ENCODE peak calls at places on chromosomes 7 and 10, in eight cellular contexts. P is left ventricle myocardium inferior, N is tibial artery, D is fibroblast of the aortic adventitia, T is H9, Z is GM20000, M is IMR-90, Q is left lung. F is an unnamed sample.

GRCh38 chr7:45089314-45089891 is 634 bp upstream of the NACAD start:
- DNase-seq in P (peak), N (peak), D (peak), T (peak), Z (peak), M (peak), Q (peak), F (peak)

GRCh38 chr7:149670288-149670687 is 103.1 kb downstream of the ZNF467 start:
- DNase-seq in P (peak), N (no peak), D (peak), T (no peak), Z (no peak), M (peak), Q (no peak), F (no peak)

GRCh38 chr10:59709472-59710125 is at the start of gene SLC16A9:
- DNase-seq in P (peak), N (peak), D (peak), T (peak), Z (peak), M (peak), Q (peak), F (peak)

GRCh38 chr10:78415111-78415510 is 381.4 kb downstream of the RPS24 start:
- DNase-seq in P (no peak), N (peak), D (no peak), T (peak), Z (no peak), M (no peak), Q (no peak), F (no peak)

GRCh38 chr10:934746-935406 is 3.4 kb upstream of the LARP4B start:
- DNase-seq in P (no peak), N (no peak), D (no peak), T (no peak), Z (no peak), M (no peak), Q (no peak), F (no peak)

GRCh38 chr7:80890391-80890790 is 28.5 kb downstream of the SEMA3C start:
- DNase-seq in P (no peak), N (no peak), D (no peak), T (no peak), Z (no peak), M (peak), Q (no peak), F (no peak)

GRCh38 chr7:124764071-124764846 is 1.3 kb downstream of the GPR37 start:
- DNase-seq in P (no peak), N (no peak), D (no peak), T (no peak), Z (no peak), M (peak), Q (no peak), F (no peak)

GRCh38 chr10:90930971-90931841 is 10.3 kb upstream of the ANKRD1 start:
- DNase-seq in P (peak), N (peak), D (peak), T (peak), Z (no peak), M (peak), Q (peak), F (peak)

GRCh38 chr7:54831644-54832095 is 72.7 kb upstream of the SEC61G start:
- DNase-seq in P (no peak), N (no peak), D (no peak), T (no peak), Z (no peak), M (no peak), Q (no peak), F (no peak)

GRCh38 chr10:13993169-13993568 is 337.6 kb downstream of the FRMD4A start:
- DNase-seq in P (no peak), N (no peak), D (peak), T (no peak), Z (no peak), M (peak), Q (no peak), F (no peak)

GRCh38 chr7:3943265-3943664 is 642.2 kb downstream of the SDK1 start:
- DNase-seq in P (no peak), N (no peak), D (no peak), T (no peak), Z (no peak), M (no peak), Q (no peak), F (no peak)

GRCh38 chr10:28679941-28680752 is 2.8 kb downstream of the BAMBI start:
- DNase-seq in P (no peak), N (no peak), D (peak), T (no peak), Z (no peak), M (no peak), Q (no peak), F (peak)

GRCh38 chr10:124369986-124370385 is 48.7 kb downstream of the OAT start:
- DNase-seq in P (no peak), N (no peak), D (no peak), T (no peak), Z (no peak), M (no peak), Q (no peak), F (no peak)

DNA sequence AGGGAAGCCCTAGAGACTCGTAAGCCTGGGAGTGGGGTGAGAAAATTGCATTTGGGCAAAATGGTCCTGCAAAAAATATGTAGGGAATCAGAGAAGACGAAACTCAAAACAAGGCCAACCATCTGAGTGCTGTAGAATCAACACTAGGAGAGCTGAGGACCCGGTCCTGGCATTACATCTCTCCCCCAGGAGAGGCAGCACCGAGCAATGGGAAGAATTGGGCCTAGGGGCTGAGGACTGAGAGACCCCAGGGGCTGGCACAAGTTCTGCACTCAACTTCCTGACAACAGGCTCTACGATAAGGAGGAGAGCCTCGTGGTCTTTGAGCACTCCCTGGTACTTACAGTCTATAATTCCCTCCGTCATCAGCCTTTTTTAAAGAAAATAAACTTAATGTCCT is 47.6 kb downstream of the BPGM start:
- DNase-seq in P (no peak), N (no peak), D (no peak), T (peak), Z (no peak), M (no peak), Q (no peak), F (no peak)
- TF ChIP-seq CTCF in P (no peak), N (peak), D (peak), T (peak), Z (peak), M (peak), Q (no peak), F (peak)

GRCh38 chr10:125370578-125370977 is 210.2 kb upstream of the CTBP2 start:
- DNase-seq in P (no peak), N (no peak), D (no peak), T (peak), Z (no peak), M (no peak), Q (no peak), F (no peak)
- TF ChIP-seq CTCF in P (no peak), N (no peak), D (no peak), T (peak), Z (no peak), M (no peak), Q (no peak), F (no peak)

GRCh38 chr7:159000859-159001435 is 143.7 kb downstream of the VIPR2 start:
- DNase-seq in P (no peak), N (no peak), D (no peak), T (peak), Z (no peak), M (no peak), Q (no peak), F (no peak)
- TF ChIP-seq CTCF in P (no peak), N (no peak), D (no peak), T (peak), Z (no peak), M (no peak), Q (no peak), F (no peak)

DNA sequence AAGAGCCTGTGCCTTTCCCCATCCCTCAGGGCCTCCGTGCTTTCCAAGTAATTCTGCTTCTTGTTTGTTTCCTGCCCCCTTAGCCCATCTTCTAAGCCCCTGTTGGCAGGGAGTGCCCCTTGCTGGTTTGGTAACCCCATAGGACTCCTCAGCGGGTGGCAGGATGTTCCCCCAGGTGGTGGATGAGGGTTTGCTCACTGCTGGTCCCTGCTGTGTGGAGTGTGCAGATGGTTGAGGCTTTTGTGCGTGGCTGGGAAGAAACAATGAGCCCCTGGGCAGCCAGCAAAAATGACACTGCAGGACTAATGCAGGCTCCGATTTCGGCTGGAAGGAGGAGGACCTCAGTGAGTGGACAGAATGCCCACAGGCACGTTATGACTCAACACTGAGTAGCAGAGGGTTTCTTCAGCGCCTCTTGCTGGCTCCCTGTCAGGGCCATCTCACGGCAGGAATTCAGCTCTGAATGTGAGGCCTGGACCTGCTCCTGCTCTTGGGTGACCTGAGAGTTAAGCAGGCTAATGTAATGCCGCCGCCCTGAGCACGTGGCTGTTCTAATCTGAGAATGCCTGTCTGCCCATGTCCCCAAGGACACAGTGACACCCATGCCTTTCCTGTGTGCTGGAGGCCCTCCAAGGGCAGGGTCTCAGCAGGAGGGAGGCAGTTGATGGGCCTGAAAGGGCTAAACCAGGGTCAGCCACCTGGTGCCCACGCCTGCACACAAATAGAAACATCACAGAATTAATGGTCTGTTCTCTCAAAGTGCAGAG is 16.6 kb downstream of the BAG3 start:
- DNase-seq in P (peak), N (peak), D (peak), T (no peak), Z (no peak), M (peak), Q (peak), F (peak)
- TF ChIP-seq CTCF in P (no peak), N (no peak), D (peak), T (no peak), Z (no peak), M (peak), Q (no peak), F (no peak)

GRCh38 chr10:97539523-97540200 is 32.9 kb upstream of the ANKRD2 start:
- DNase-seq in P (no peak), N (no peak), D (peak), T (peak), Z (no peak), M (peak), Q (peak), F (peak)
- TF ChIP-seq CTCF in P (peak), N (no peak), D (peak), T (peak), Z (no peak), M (peak), Q (no peak), F (no peak)

GRCh38 chr7:143395187-143396149 is 13.2 kb downstream of the EPHA1 start:
- DNase-seq in P (no peak), N (peak), D (no peak), T (peak), Z (no peak), M (no peak), Q (no peak), F (no peak)
- TF ChIP-seq CTCF in P (no peak), N (no peak), D (no peak), T (peak), Z (no peak), M (peak), Q (peak), F (no peak)

GRCh38 chr7:114273218-114273617 is 141.4 kb upstream of the FOXP2 start:
- DNase-seq in P (no peak), N (no peak), D (no peak), T (no peak), Z (no peak), M (no peak), Q (no peak), F (no peak)

GRCh38 chr7:114264029-114264428 is 150.6 kb upstream of the FOXP2 start:
- DNase-seq in P (no peak), N (no peak), D (peak), T (no peak), Z (no peak), M (peak), Q (no peak), F (no peak)

GRCh38 chr7:114269714-114270113 is 144.9 kb upstream of the FOXP2 start:
- DNase-seq in P (no peak), N (no peak), D (no peak), T (no peak), Z (no peak), M (no peak), Q (no peak), F (no peak)
- TF ChIP-seq CTCF in P (no peak), N (no peak), D (no peak), T (no peak), Z (no peak), M (no peak), Q (no peak), F (no peak)